ENCODE peak calls at places on chromosomes 4 and X, in seven cellular contexts. N, S, A, K, T, V and J are unnamed samples.

GRCh38 chr4:8342651-8343050 is 73.1 kb downstream of the HTRA3 start:
- DNase-seq in N (no peak), S (peak; percentile 48), A (peak; percentile 54), K (no peak), T (no peak), V (no peak), J (no peak)

GRCh38 chrX:49269010-49269767 is 404 bp upstream of the PPP1R3F start:
- DNase-seq in N (peak; percentile 94), S (peak; percentile 87), A (peak; percentile 99), K (peak; percentile 93), T (peak; percentile 99), V (peak; percentile 98), J (peak; percentile 97)

GRCh38 chr4:168514249-168514852 is 17.5 kb downstream of the PALLD start:
- DNase-seq in N (peak; percentile 27), S (no peak), A (peak; percentile 17), K (no peak), T (peak; percentile 34), V (no peak), J (peak; percentile 67)

GRCh38 chr4:48683784-48684666 is 96.1 kb downstream of the FRYL start:
- DNase-seq in N (no peak), S (no peak), A (peak; percentile 36), K (no peak), T (no peak), V (no peak), J (peak; percentile 11)

GRCh38 chr4:127304356-127304755 is 328.4 kb upstream of the INTU start:
- DNase-seq in N (no peak), S (no peak), A (no peak), K (no peak), T (no peak), V (no peak), J (no peak)

GRCh38 chr4:96228463-96228862 is 388.6 kb downstream of the PDHA2 start:
- DNase-seq in N (no peak), S (no peak), A (peak; percentile 35), K (no peak), T (no peak), V (no peak), J (no peak)

GRCh38 chr4:101114936-101115372 is 232.4 kb downstream of the PPP3CA start:
- DNase-seq in N (no peak), S (no peak), A (peak; percentile 97), K (no peak), T (peak; percentile 97), V (no peak), J (no peak)

GRCh38 chr4:123904882-123905281 is 508.3 kb downstream of the SPRY1 start:
- DNase-seq in N (no peak), S (no peak), A (no peak), K (no peak), T (no peak), V (no peak), J (no peak)

GRCh38 chr4:6199344-6199921 is 916 bp downstream of the JAKMIP1 start:
- DNase-seq in N (no peak), S (no peak), A (peak; percentile 42), K (no peak), T (no peak), V (no peak), J (no peak)

GRCh38 chr4:158581161-158581560 is 59.5 kb downstream of the RXFP1 start:
- DNase-seq in N (no peak), S (no peak), A (no peak), K (no peak), T (no peak), V (no peak), J (no peak)

GRCh38 chr4:74969507-74970474 is 36.9 kb downstream of the PARM1 start:
- DNase-seq in N (no peak), S (peak; percentile 14), A (peak; percentile 95), K (no peak), T (no peak), V (no peak), J (peak; percentile 0)

GRCh38 chrX:63128509-63128908 is 222.6 kb downstream of the SPIN4 start:
- DNase-seq in N (peak; percentile 12), S (no peak), A (peak; percentile 26), K (no peak), T (peak; percentile 20), V (no peak), J (peak; percentile 18)

GRCh38 chr4:183905081-183905592 is at the start of gene STOX2:
- DNase-seq in N (no peak), S (peak; percentile 62), A (peak; percentile 93), K (peak; percentile 12), T (peak; percentile 71), V (peak; percentile 85), J (peak; percentile 68)

GRCh38 chr4:80173387-80173786 is 23.9 kb upstream of the PRDM8 start:
- DNase-seq in N (peak; percentile 71), S (no peak), A (no peak), K (no peak), T (no peak), V (no peak), J (no peak)

GRCh38 chrX:68945603-68946228 is 116.9 kb downstream of the EFNB1 start:
- DNase-seq in N (no peak), S (peak; percentile 57), A (peak; percentile 57), K (no peak), T (no peak), V (peak; percentile 57), J (peak; percentile 33)

GRCh38 chrX:77431227-77431626 is 16.0 kb upstream of the FGF16 start:
- DNase-seq in N (no peak), S (no peak), A (peak; percentile 26), K (no peak), T (peak; percentile 64), V (peak; percentile 60), J (peak; percentile 80)

GRCh38 chr4:17957689-17958088 is 63.9 kb downstream of the LCORL start:
- DNase-seq in N (no peak), S (no peak), A (no peak), K (no peak), T (no peak), V (no peak), J (no peak)

GRCh38 chrX:140163376-140164159 is 198.2 kb upstream of the CXorf66 start:
- DNase-seq in N (no peak), S (no peak), A (no peak), K (no peak), T (no peak), V (no peak), J (peak; percentile 52)

GRCh38 chr4:1584498-1584897 is 99.6 kb downstream of the FAM53A start:
- DNase-seq in N (no peak), S (no peak), A (no peak), K (no peak), T (no peak), V (no peak), J (no peak)

GRCh38 chrX:125210146-125210545 is 109.5 kb upstream of the TEX13C start:
- DNase-seq in N (no peak), S (no peak), A (peak; percentile 79), K (no peak), T (no peak), V (no peak), J (no peak)

GRCh38 chrX:11427082-11428033 is 134.1 kb downstream of the AMELX start:
- DNase-seq in N (peak; percentile 1), S (no peak), A (peak; percentile 22), K (no peak), T (no peak), V (no peak), J (no peak)

GRCh38 chr4:159516556-159516955 is 413.7 kb downstream of the RAPGEF2 start:
- DNase-seq in N (no peak), S (no peak), A (no peak), K (no peak), T (no peak), V (no peak), J (no peak)

GRCh38 chrX:43375146-43375545 is 281.0 kb upstream of the MAOA start:
- DNase-seq in N (no peak), S (no peak), A (no peak), K (no peak), T (no peak), V (no peak), J (no peak)